ENCODE peak calls at places on chromosomes 12 and 14, in six cellular contexts. One of them, this sample, is unnamed.

GRCh38 chr14:104937694-104938365 is 13.2 kb downstream of the PLD4 start:
- DNase-seq in fibroblast of villous mesenchyme: no peak
- DNase-seq in endothelial cell: no peak
- DNase-seq in HT1080: no peak
- DNase-seq in iris pigment epithelial cell: no peak
- DNase-seq in mucosa of descending colon: no peak
- DNase-seq in this sample: no peak

GRCh38 chr12:49534806-49535278 is 4.0 kb upstream of the KCNH3 start:
- DNase-seq in endothelial cell: no peak
- DNase-seq in iris pigment epithelial cell: no peak
- DNase-seq in HT1080: no peak
- DNase-seq in fibroblast of villous mesenchyme: no peak
- DNase-seq in mucosa of descending colon: no peak
- DNase-seq in this sample: no peak

GRCh38 chr14:95294834-95295599 is 24.7 kb downstream of the CLMN start:
- DNase-seq in endothelial cell: no peak
- DNase-seq in fibroblast of villous mesenchyme: no peak
- DNase-seq in mucosa of descending colon: no peak
- DNase-seq in iris pigment epithelial cell: peak; percentile 66
- DNase-seq in HT1080: peak; percentile 47
- DNase-seq in this sample: peak; percentile 39

GRCh38 chr14:68695326-68695768 is 97.5 kb downstream of the ZFP36L1 start:
- DNase-seq in fibroblast of villous mesenchyme: peak; percentile 98
- DNase-seq in mucosa of descending colon: no peak
- DNase-seq in HT1080: peak; percentile 100
- DNase-seq in iris pigment epithelial cell: peak; percentile 100
- DNase-seq in endothelial cell: no peak
- DNase-seq in this sample: peak; percentile 99

GRCh38 chr12:91926810-91927209 is 218.8 kb downstream of the BTG1 start:
- DNase-seq in endothelial cell: no peak
- DNase-seq in mucosa of descending colon: no peak
- DNase-seq in fibroblast of villous mesenchyme: peak; percentile 89
- DNase-seq in HT1080: peak; percentile 46
- DNase-seq in iris pigment epithelial cell: peak; percentile 82
- DNase-seq in this sample: peak; percentile 67

GRCh38 chr14:25837431-25837950 is 760.3 kb downstream of the NOVA1 start:
- DNase-seq in mucosa of descending colon: no peak
- DNase-seq in fibroblast of villous mesenchyme: no peak
- DNase-seq in HT1080: no peak
- DNase-seq in iris pigment epithelial cell: no peak
- DNase-seq in endothelial cell: no peak
- DNase-seq in this sample: no peak

GRCh38 chr14:105931808-105932483 is 405.6 kb downstream of the TMEM121 start:
- DNase-seq in mucosa of descending colon: no peak
- DNase-seq in iris pigment epithelial cell: no peak
- DNase-seq in fibroblast of villous mesenchyme: no peak
- DNase-seq in endothelial cell: no peak
- DNase-seq in HT1080: no peak
- DNase-seq in this sample: no peak

GRCh38 chr14:73744175-73744867 is 30.1 kb upstream of the PNMA1 start:
- DNase-seq in endothelial cell: no peak
- DNase-seq in iris pigment epithelial cell: no peak
- DNase-seq in fibroblast of villous mesenchyme: no peak
- DNase-seq in mucosa of descending colon: peak; percentile 51
- DNase-seq in HT1080: no peak
- DNase-seq in this sample: no peak

GRCh38 chr12:104724992-104725585 is 233.0 kb downstream of the SLC41A2 start:
- DNase-seq in fibroblast of villous mesenchyme: no peak
- DNase-seq in endothelial cell: no peak
- DNase-seq in mucosa of descending colon: no peak
- DNase-seq in HT1080: no peak
- DNase-seq in iris pigment epithelial cell: no peak
- DNase-seq in this sample: peak; percentile 30

GRCh38 chr12:65121049-65121955 is at the start of gene WIF1:
- DNase-seq in iris pigment epithelial cell: no peak
- DNase-seq in fibroblast of villous mesenchyme: no peak
- DNase-seq in mucosa of descending colon: peak; percentile 51
- DNase-seq in endothelial cell: peak; percentile 55
- DNase-seq in HT1080: no peak
- DNase-seq in this sample: no peak

This sample was measured in choroid plexus epithelial cell.